ENCODE peak calls at places on chromosomes 3 and 15, in seven cellular contexts. One of them, this sample, is unnamed.

GRCh38 chr15:68373028-68373427 is 58.9 kb downstream of the ITGA11 start:
- DNase-seq in EH: no peak
- DNase-seq in right cardiac atrium: no peak
- DNase-seq in left ventricle myocardium superior: no peak
- DNase-seq in pancreas: no peak
- DNase-seq in endothelial cell of umbilical vein: no peak
- DNase-seq in EL: no peak
- DNase-seq in this sample: no peak

GRCh38 chr3:111112913-111113312 is 41.3 kb downstream of the NECTIN3 start:
- DNase-seq in EH: no peak
- DNase-seq in right cardiac atrium: no peak
- DNase-seq in left ventricle myocardium superior: no peak
- DNase-seq in pancreas: no peak
- DNase-seq in endothelial cell of umbilical vein: no peak
- DNase-seq in EL: peak; percentile 21
- DNase-seq in this sample: no peak

GRCh38 chr3:39752019-39752637 is 57.3 kb upstream of the MYRIP start:
- DNase-seq in EH: no peak
- DNase-seq in right cardiac atrium: no peak
- DNase-seq in left ventricle myocardium superior: no peak
- DNase-seq in pancreas: no peak
- DNase-seq in endothelial cell of umbilical vein: peak; percentile 44
- DNase-seq in EL: no peak
- DNase-seq in this sample: no peak

GRCh38 chr15:79978694-79979519 is 7.9 kb upstream of the BCL2A1 start:
- DNase-seq in EH: peak; percentile 72
- DNase-seq in right cardiac atrium: peak; percentile 27
- DNase-seq in left ventricle myocardium superior: no peak
- DNase-seq in pancreas: no peak
- DNase-seq in endothelial cell of umbilical vein: no peak
- DNase-seq in EL: peak; percentile 31
- DNase-seq in this sample: no peak

GRCh38 chr3:183178833-183179549 is 16.5 kb upstream of the LAMP3 start:
- DNase-seq in EH: peak; percentile 44
- DNase-seq in right cardiac atrium: peak; percentile 70
- DNase-seq in left ventricle myocardium superior: peak; percentile 49
- DNase-seq in pancreas: peak; percentile 16
- DNase-seq in endothelial cell of umbilical vein: peak; percentile 37
- DNase-seq in EL: peak; percentile 62
- DNase-seq in this sample: peak; percentile 55

GRCh38 chr3:141266797-141267555 is 35.4 kb downstream of the PXYLP1 start:
- DNase-seq in EH: no peak
- DNase-seq in right cardiac atrium: no peak
- DNase-seq in left ventricle myocardium superior: no peak
- DNase-seq in pancreas: no peak
- DNase-seq in endothelial cell of umbilical vein: no peak
- DNase-seq in EL: no peak
- DNase-seq in this sample: no peak

GRCh38 chr3:106823706-106824105 is 553.5 kb upstream of the CCDC54 start:
- DNase-seq in EH: no peak
- DNase-seq in right cardiac atrium: no peak
- DNase-seq in left ventricle myocardium superior: no peak
- DNase-seq in pancreas: no peak
- DNase-seq in endothelial cell of umbilical vein: no peak
- DNase-seq in EL: no peak
- DNase-seq in this sample: no peak

GRCh38 chr15:39549912-39550311 is 31.0 kb upstream of the THBS1 start:
- DNase-seq in EH: no peak
- DNase-seq in right cardiac atrium: peak; percentile 68
- DNase-seq in left ventricle myocardium superior: peak; percentile 64
- DNase-seq in pancreas: no peak
- DNase-seq in endothelial cell of umbilical vein: no peak
- DNase-seq in EL: no peak
- DNase-seq in this sample: no peak

GRCh38 chr3:49719214-49719884 is at the start of gene AMIGO3:
- DNase-seq in EH: peak; percentile 95
- DNase-seq in right cardiac atrium: peak; percentile 98
- DNase-seq in left ventricle myocardium superior: peak; percentile 98
- DNase-seq in pancreas: peak; percentile 95
- DNase-seq in endothelial cell of umbilical vein: peak; percentile 93
- DNase-seq in EL: peak; percentile 95
- DNase-seq in this sample: peak; percentile 90

GRCh38 chr3:71010731-71011455 is 572.6 kb downstream of the FOXP1 start:
- DNase-seq in EH: no peak
- DNase-seq in right cardiac atrium: no peak
- DNase-seq in left ventricle myocardium superior: no peak
- DNase-seq in pancreas: no peak
- DNase-seq in endothelial cell of umbilical vein: no peak
- DNase-seq in EL: no peak
- DNase-seq in this sample: no peak

GRCh38 chr15:62758126-62758951 is 284.2 kb upstream of the TPM1 start:
- DNase-seq in EH: peak; percentile 97
- DNase-seq in right cardiac atrium: no peak
- DNase-seq in left ventricle myocardium superior: no peak
- DNase-seq in pancreas: peak; percentile 31
- DNase-seq in endothelial cell of umbilical vein: peak; percentile 38
- DNase-seq in EL: peak; percentile 93
- DNase-seq in this sample: no peak

GRCh38 chr3:183491923-183492848 is 63.3 kb downstream of the KLHL6 start:
- DNase-seq in EH: no peak
- DNase-seq in right cardiac atrium: no peak
- DNase-seq in left ventricle myocardium superior: no peak
- DNase-seq in pancreas: no peak
- DNase-seq in endothelial cell of umbilical vein: no peak
- DNase-seq in EL: no peak
- DNase-seq in this sample: no peak

GRCh38 chr15:77025471-77025901 is 30.6 kb downstream of the PSTPIP1 start:
- DNase-seq in EH: no peak
- DNase-seq in right cardiac atrium: no peak
- DNase-seq in left ventricle myocardium superior: peak; percentile 18
- DNase-seq in pancreas: peak; percentile 2
- DNase-seq in endothelial cell of umbilical vein: no peak
- DNase-seq in EL: no peak
- DNase-seq in this sample: peak; percentile 23

GRCh38 chr3:128322030-128323022 is 144.4 kb downstream of the DNAJB8 start:
- DNase-seq in EH: peak; percentile 57
- DNase-seq in right cardiac atrium: peak; percentile 84
- DNase-seq in left ventricle myocardium superior: peak; percentile 79
- DNase-seq in pancreas: peak; percentile 73
- DNase-seq in endothelial cell of umbilical vein: peak; percentile 42
- DNase-seq in EL: peak; percentile 42
- DNase-seq in this sample: peak; percentile 34

GRCh38 chr3:138082085-138082991 is 33.1 kb downstream of the DZIP1L start:
- DNase-seq in EH: peak; percentile 90
- DNase-seq in right cardiac atrium: no peak
- DNase-seq in left ventricle myocardium superior: no peak
- DNase-seq in pancreas: no peak
- DNase-seq in endothelial cell of umbilical vein: no peak
- DNase-seq in EL: peak; percentile 78
- DNase-seq in this sample: no peak